ENCODE peak calls at places on chromosomes 11 and 22, in four cellular contexts. P is caudate nucleus; B is effector memory CD4-positive, alpha-beta T cell; W is H9. M is an unnamed sample.

GRCh38 chr22:44807915-44808690 is 55.7 kb downstream of the ARHGAP8 start:
- DNase-seq in P (no peak), B (no peak), W (peak), M (no peak)

GRCh38 chr11:79040348-79040747 is 400.5 kb downstream of the TENM4 start:
- DNase-seq in P (no peak), B (no peak), W (no peak), M (no peak)

GRCh38 chr22:39472570-39473556 is 16.1 kb downstream of the MGAT3 start:
- DNase-seq in P (no peak), B (no peak), W (peak), M (no peak)

GRCh38 chr22:40531951-40532900 is 104.3 kb downstream of the MRTFA start:
- DNase-seq in P (no peak), B (no peak), W (no peak), M (no peak)

GRCh38 chr22:42562282-42562681 is 8.5 kb downstream of the SERHL2 start:
- DNase-seq in P (no peak), B (no peak), W (no peak), M (no peak)

GRCh38 chr11:12764187-12764914 is 90.1 kb downstream of the TEAD1 start:
- DNase-seq in P (no peak), B (no peak), W (no peak), M (no peak)

GRCh38 chr11:134528453-134528852 is 116.4 kb upstream of the B3GAT1 start:
- DNase-seq in P (no peak), B (no peak), W (peak), M (no peak)

GRCh38 chr11:76672431-76673163 is 2.0 kb upstream of the LRRC32 start:
- DNase-seq in P (no peak), B (no peak), W (no peak), M (no peak)

GRCh38 chr11:124174001-124174400 is 9.1 kb upstream of the OR10D3 start:
- DNase-seq in P (no peak), B (no peak), W (peak), M (no peak)

GRCh38 chr11:128195057-128195751 is 392.2 kb downstream of the ETS1 start:
- DNase-seq in P (no peak), B (peak), W (no peak), M (no peak)

GRCh38 chr11:127074151-127074761 is 73.7 kb upstream of the KIRREL3 start:
- DNase-seq in P (no peak), B (no peak), W (peak), M (no peak)

GRCh38 chr22:44746061-44746789 is 6.2 kb upstream of the ARHGAP8 start:
- DNase-seq in P (no peak), B (no peak), W (no peak), M (no peak)

GRCh38 chr22:25841775-25842174 is 99.8 kb downstream of the MYO18B start:
- DNase-seq in P (no peak), B (no peak), W (no peak), M (no peak)

GRCh38 chr22:49964136-49964492 is 3.5 kb downstream of the PIM3 start:
- DNase-seq in P (no peak), B (peak), W (no peak), M (no peak)

GRCh38 chr11:94583213-94583884 is 16.2 kb downstream of the PIWIL4 start:
- DNase-seq in P (no peak), B (no peak), W (no peak), M (no peak)

GRCh38 chr11:2699185-2699530 is 636 bp downstream of the KCNQ1OT1 start:
- DNase-seq in P (no peak), B (no peak), W (peak), M (no peak)

GRCh38 chr22:19242699-19243098 is 48.8 kb downstream of the CLTCL1 start:
- DNase-seq in P (no peak), B (no peak), W (no peak), M (no peak)

GRCh38 chr22:40196628-40197027 is 18.9 kb downstream of the TNRC6B start:
- DNase-seq in P (no peak), B (no peak), W (no peak), M (no peak)

GRCh38 chr22:42432020-42432596 is at the start of gene NFAM1:
- DNase-seq in P (no peak), B (no peak), W (no peak), M (no peak)

GRCh38 chr11:110711776-110712642 is at the start of gene ARHGAP20:
- DNase-seq in P (peak), B (peak), W (peak), M (peak)

GRCh38 chr22:45842141-45842831 is 134.7 kb downstream of the WNT7B start:
- DNase-seq in P (no peak), B (no peak), W (no peak), M (no peak)

GRCh38 chr22:40605676-40606250 is 30.8 kb downstream of the MRTFA start:
- DNase-seq in P (no peak), B (no peak), W (no peak), M (no peak)

GRCh38 chr22:37986371-37986770 is 2.0 kb upstream of the SOX10 start:
- DNase-seq in P (no peak), B (no peak), W (no peak), M (no peak)

GRCh38 chr11:76074178-76075112 is 131.9 kb downstream of the WNT11 start:
- DNase-seq in P (no peak), B (no peak), W (no peak), M (no peak)

GRCh38 chr11:8283510-8284272 is 20.0 kb upstream of the LMO1 start:
- DNase-seq in P (no peak), B (no peak), W (peak), M (no peak)

GRCh38 chr11:115696472-115697011 is 192.3 kb upstream of the CADM1 start:
- DNase-seq in P (no peak), B (no peak), W (no peak), M (no peak)

GRCh38 chr11:702731-703461 is 3.1 kb upstream of the EPS8L2 start:
- DNase-seq in P (no peak), B (no peak), W (no peak), M (no peak)

GRCh38 chr22:29782061-29782845 is 15.1 kb downstream of the UQCR10 start:
- DNase-seq in P (no peak), B (no peak), W (no peak), M (peak)
- H3K27ac ChIP-seq in P (peak), B (no peak), W (no peak), M (no peak)

GRCh38 chr11:68257477-68258362 is 14.1 kb downstream of the C11orf24 start:
- DNase-seq in P (peak), B (peak), W (peak), M (peak)
- H3K27ac ChIP-seq in P (no peak), B (no peak), W (no peak), M (peak)

GRCh38 chr22:20569059-20570058 is 61.9 kb downstream of the MED15 start:
- DNase-seq in P (no peak), B (peak), W (no peak), M (no peak)
- H3K27ac ChIP-seq in P (no peak), B (peak), W (no peak), M (no peak)

GRCh38 chr11:34976496-34976895 is 60.1 kb downstream of the PDHX start:
- DNase-seq in P (no peak), B (no peak), W (no peak), M (no peak)
- H3K27ac ChIP-seq in P (no peak), B (no peak), W (no peak), M (no peak)